ENCODE peak calls at places on chromosome 10, in four cellular contexts. J, Y, B and W are unnamed samples.

GRCh38 chr10:105187243-105187642 is 546.2 kb downstream of the SORCS3 start:
- DNase-seq in J (no peak), B (no peak), Y (no peak), W (no peak)

GRCh38 chr10:106399112-106399511 is 765.4 kb downstream of the SORCS1 start:
- DNase-seq in B (no peak), Y (no peak), J (no peak), W (no peak)

GRCh38 chr10:30070001-30070759 is 10.8 kb upstream of the JCAD start:
- DNase-seq in Y (no peak), J (no peak), B (peak; percentile 60), W (no peak)

GRCh38 chr10:31728698-31729224 is 199.9 kb downstream of the ARHGAP12 start:
- DNase-seq in J (no peak), B (no peak), Y (no peak), W (no peak)

GRCh38 chr10:609868-610545 is 79.5 kb downstream of the DIP2C start:
- DNase-seq in Y (no peak), J (no peak), B (no peak), W (no peak)

GRCh38 chr10:24463683-24464426 is 254.9 kb downstream of the KIAA1217 start:
- DNase-seq in B (no peak), Y (no peak), J (no peak), W (no peak)

GRCh38 chr10:86370006-86370585 is 3.5 kb upstream of the GRID1 start:
- DNase-seq in B (no peak), Y (no peak), J (no peak), W (no peak)

GRCh38 chr10:28664369-28664740 is 13.0 kb upstream of the BAMBI start:
- DNase-seq in B (no peak), J (no peak), Y (no peak), W (no peak)

GRCh38 chr10:125087191-125087896 is 73.0 kb downstream of the CTBP2 start:
- DNase-seq in J (no peak), B (no peak), Y (no peak), W (peak; percentile 38)

GRCh38 chr10:86349940-86350630 is 16.5 kb downstream of the GRID1 start:
- DNase-seq in Y (no peak), B (no peak), J (peak; percentile 6), W (no peak)